ENCODE peak calls at places on chromosomes 16 and 17, in five cellular contexts. Q is HEK293T, L is AG20443, T is HS-5, G is Right ventricle myocardium superior. X is an unnamed sample.
A peak's percentile ranks its signal among the peaks of the same experiment; 100 is the strongest.

GRCh38 chr16:23496826-23497542 is 13.3 kb downstream of the GGA2 start:
- DNase-seq in Q (no peak), L (peak; percentile 77), T (no peak), G (no peak), X (no peak)

GRCh38 chr16:8554881-8555280 is 35.4 kb downstream of the TMEM114 start:
- DNase-seq in Q (no peak), L (no peak), T (no peak), G (no peak), X (no peak)

GRCh38 chr16:87702325-87702811 is 63.4 kb downstream of the KLHDC4 start:
- DNase-seq in Q (peak; percentile 65), L (peak; percentile 78), T (no peak), G (peak; percentile 57), X (no peak)

GRCh38 chr17:49963626-49964538 is 5.1 kb upstream of the DLX4 start:
- DNase-seq in Q (no peak), L (no peak), T (no peak), G (no peak), X (no peak)

GRCh38 chr17:62172492-62173291 is 107.6 kb upstream of the MED13 start:
- DNase-seq in Q (no peak), L (no peak), T (no peak), G (no peak), X (no peak)

GRCh38 chr16:52497067-52497816 is 49.7 kb downstream of the TOX3 start:
- DNase-seq in Q (no peak), L (no peak), T (no peak), G (no peak), X (no peak)

GRCh38 chr16:71350821-71351557 is 7.5 kb upstream of the CALB2 start:
- DNase-seq in Q (no peak), L (no peak), T (no peak), G (no peak), X (no peak)

GRCh38 chr17:41785876-41786226 is 660 bp downstream of the JUP start:
- DNase-seq in Q (no peak), L (peak; percentile 39), T (no peak), G (no peak), X (no peak)

GRCh38 chr17:82740906-82741759 is 5.7 kb downstream of the FN3K start:
- DNase-seq in Q (no peak), L (no peak), T (no peak), G (no peak), X (no peak)

GRCh38 chr17:77436058-77436442 is 295.3 kb downstream of the SEC14L1 start:
- DNase-seq in Q (no peak), L (no peak), T (no peak), G (peak; percentile 69), X (no peak)

GRCh38 chr17:50908860-50909764 is 43.0 kb upstream of the TOB1 start:
- DNase-seq in Q (no peak), L (no peak), T (no peak), G (peak; percentile 84), X (peak; percentile 41)

GRCh38 chr16:74168445-74168844 is 128.2 kb upstream of the PSMD7 start:
- DNase-seq in Q (no peak), L (no peak), T (no peak), G (no peak), X (no peak)

GRCh38 chr17:78717431-78717980 is 64.6 kb downstream of the CYTH1 start:
- DNase-seq in Q (no peak), L (peak; percentile 63), T (no peak), G (no peak), X (no peak)

GRCh38 chr16:53052519-53053501 is at the start of gene CHD9NB:
- DNase-seq in Q (no peak), L (peak; percentile 87), T (peak; percentile 88), G (no peak), X (no peak)

GRCh38 chr17:75260679-75261335 is 599 bp downstream of the GGA3 start:
- DNase-seq in Q (peak; percentile 28), L (no peak), T (no peak), G (no peak), X (no peak)

GRCh38 chr16:69311533-69312388 is 611 bp downstream of the VPS4A start:
- DNase-seq in Q (peak; percentile 31), L (peak; percentile 69), T (no peak), G (peak; percentile 67), X (peak; percentile 19)

GRCh38 chr16:554297-554621 is 5.9 kb upstream of the PRR35 start:
- DNase-seq in Q (no peak), L (no peak), T (no peak), G (no peak), X (no peak)

GRCh38 chr17:42362245-42362961 is 25.8 kb downstream of the STAT3 start:
- DNase-seq in Q (no peak), L (no peak), T (no peak), G (no peak), X (no peak)

GRCh38 chr17:34570491-34570890 is 8.9 kb upstream of the TMEM132E start:
- DNase-seq in Q (no peak), L (no peak), T (no peak), G (no peak), X (no peak)

GRCh38 chr16:84086357-84086756 is 30.4 kb downstream of the MBTPS1 start:
- DNase-seq in Q (no peak), L (no peak), T (no peak), G (peak; percentile 68), X (no peak)

GRCh38 chr17:39400547-39401411 is 647 bp downstream of the FBXL20 start:
- DNase-seq in Q (no peak), L (peak; percentile 30), T (no peak), G (peak; percentile 54), X (peak; percentile 8)

GRCh38 chr17:27810902-27811557 is 10.7 kb upstream of the NOS2 start:
- DNase-seq in Q (no peak), L (no peak), T (peak; percentile 19), G (no peak), X (no peak)

GRCh38 chr17:43556292-43556691 is 10.2 kb upstream of the ETV4 start:
- DNase-seq in Q (no peak), L (peak; percentile 94), T (no peak), G (no peak), X (no peak)

GRCh38 chr16:4032768-4033167 is 83.5 kb downstream of the ADCY9 start:
- DNase-seq in Q (no peak), L (peak; percentile 37), T (no peak), G (peak; percentile 65), X (no peak)

GRCh38 chr17:1957037-1957436 is 68.1 kb downstream of the RTN4RL1 start:
- DNase-seq in Q (no peak), L (no peak), T (no peak), G (no peak), X (no peak)

GRCh38 chr16:5862103-5863003 is 764.8 kb upstream of the EEF2KMT start:
- DNase-seq in Q (no peak), L (no peak), T (no peak), G (no peak), X (no peak)

GRCh38 chr16:8848939-8849391 is 19.8 kb downstream of the CARHSP1 start:
- DNase-seq in Q (no peak), L (peak; percentile 86), T (peak; percentile 84), G (no peak), X (no peak)

GRCh38 chr17:35163886-35164285 is 16.3 kb downstream of the UNC45B start:
- DNase-seq in Q (no peak), L (no peak), T (no peak), G (no peak), X (no peak)

GRCh38 chr16:87582966-87583325 is 19.4 kb upstream of the JPH3 start:
- DNase-seq in Q (no peak), L (no peak), T (no peak), G (no peak), X (no peak)

GRCh38 chr16:27208809-27209208 is 5.5 kb downstream of the KDM8 start:
- DNase-seq in Q (no peak), L (no peak), T (no peak), G (no peak), X (no peak)

GRCh38 chr17:19738073-19738449 is 10.0 kb downstream of the ALDH3A1 start:
- DNase-seq in Q (no peak), L (no peak), T (no peak), G (no peak), X (no peak)

GRCh38 chr17:27430882-27431491 is 25.3 kb upstream of the KSR1 start:
- DNase-seq in Q (peak; percentile 14), L (peak; percentile 42), T (no peak), G (peak; percentile 58), X (no peak)

GRCh38 chr17:2955931-2956582 is 107.3 kb downstream of the OR1D5 start:
- DNase-seq in Q (no peak), L (no peak), T (no peak), G (no peak), X (no peak)